ENCODE peak calls at places on chromosomes 2 and 18, in seven cellular contexts. S is mesendoderm; R is stimulated activated CD4-positive, alpha-beta T cell treated with anti-CD3 and anti-CD28 coated beads, Interleukin-12 subunit alpha, Interleukin-12 subunit beta, amount 100 ng/mL, for 48 hours; T is left ventricle myocardium superior; Y is ELR; A is SW480; G is left ventricle myocardium inferior. U is an unnamed sample.

GRCh38 chr2:69017080-69017479 is 4.1 kb downstream of the ANTXR1 start:
- DNase-seq in S (peak), R (no peak), T (no peak), Y (peak), A (no peak), G (no peak), U (no peak)

GRCh38 chr18:46946656-46947282 is 29.4 kb downstream of the KATNAL2 start:
- DNase-seq in S (peak), R (peak), T (peak), Y (peak), A (no peak), G (peak), U (peak)

GRCh38 chr2:68831688-68832087 is 39.5 kb downstream of the BMP10 start:
- DNase-seq in S (no peak), R (no peak), T (no peak), Y (peak), A (no peak), G (no peak), U (no peak)

GRCh38 chr18:48161911-48162698 is 231.6 kb upstream of the SMAD2 start:
- DNase-seq in S (peak), R (no peak), T (no peak), Y (no peak), A (peak), G (no peak), U (no peak)

GRCh38 chr18:3830604-3831003 is 380.6 kb downstream of the TGIF1 start:
- DNase-seq in S (no peak), R (no peak), T (no peak), Y (no peak), A (no peak), G (no peak), U (no peak)

GRCh38 chr2:47219970-47220369 is 64.9 kb upstream of the STPG4 start:
- DNase-seq in S (no peak), R (no peak), T (no peak), Y (no peak), A (no peak), G (no peak), U (no peak)

GRCh38 chr18:60452424-60452823 is 79.8 kb upstream of the MC4R start:
- DNase-seq in S (no peak), R (no peak), T (no peak), Y (peak), A (no peak), G (no peak), U (no peak)

GRCh38 chr2:54454922-54455583 is 1.1 kb upstream of the SPTBN1 start:
- DNase-seq in S (peak), R (no peak), T (peak), Y (no peak), A (no peak), G (no peak), U (peak)

GRCh38 chr2:232331071-232331470 is 47.5 kb upstream of the ALPP start:
- DNase-seq in S (no peak), R (no peak), T (peak), Y (no peak), A (no peak), G (peak), U (peak)

GRCh38 chr18:34787931-34788532 is 77.9 kb downstream of the DTNA start:
- DNase-seq in S (peak), R (peak), T (no peak), Y (peak), A (peak), G (no peak), U (no peak)

GRCh38 chr2:162184362-162184761 is 32.3 kb upstream of the GCG start:
- DNase-seq in S (no peak), R (no peak), T (no peak), Y (no peak), A (no peak), G (no peak), U (no peak)

GRCh38 chr2:2564300-2565085 is 233.4 kb upstream of the MYT1L start:
- DNase-seq in S (peak), R (no peak), T (no peak), Y (no peak), A (no peak), G (no peak), U (no peak)

GRCh38 chr2:102103284-102103683 is 39.3 kb upstream of the IL1R1 start:
- DNase-seq in S (no peak), R (no peak), T (no peak), Y (no peak), A (no peak), G (no peak), U (no peak)

GRCh38 chr2:45302011-45302325 is 292.7 kb upstream of the SIX2 start:
- DNase-seq in S (no peak), R (no peak), T (no peak), Y (no peak), A (no peak), G (no peak), U (no peak)

GRCh38 chr2:152694161-152694661 is 23.1 kb downstream of the PRPF40A start:
- DNase-seq in S (peak), R (peak), T (no peak), Y (peak), A (no peak), G (no peak), U (no peak)

GRCh38 chr18:68779169-68779568 is 18.7 kb upstream of the CCDC102B start:
- DNase-seq in S (no peak), R (no peak), T (no peak), Y (peak), A (no peak), G (no peak), U (no peak)

GRCh38 chr18:60019463-60019840 is 119.7 kb downstream of the PMAIP1 start:
- DNase-seq in S (peak), R (no peak), T (no peak), Y (peak), A (no peak), G (no peak), U (no peak)

GRCh38 chr2:240227538-240228428 is 87.3 kb upstream of the OTOS start:
- DNase-seq in S (no peak), R (no peak), T (peak), Y (no peak), A (no peak), G (no peak), U (no peak)

GRCh38 chr18:9337875-9338274 is 3.3 kb downstream of the TWSG1 start:
- DNase-seq in S (no peak), R (no peak), T (no peak), Y (peak), A (peak), G (no peak), U (no peak)

GRCh38 chr2:63950414-63950813 is 68.8 kb downstream of the VPS54 start:
- DNase-seq in S (peak), R (no peak), T (no peak), Y (no peak), A (no peak), G (no peak), U (no peak)

GRCh38 chr2:151205601-151206000 is 56.1 kb downstream of the RBM43 start:
- DNase-seq in S (no peak), R (no peak), T (no peak), Y (no peak), A (no peak), G (no peak), U (no peak)

GRCh38 chr2:66839551-66840320 is 404.8 kb downstream of the MEIS1 start:
- DNase-seq in S (no peak), R (no peak), T (no peak), Y (peak), A (no peak), G (no peak), U (no peak)

GRCh38 chr18:56374005-56374655 is 264.3 kb downstream of the TXNL1 start:
- DNase-seq in S (no peak), R (no peak), T (no peak), Y (peak), A (no peak), G (no peak), U (no peak)

GRCh38 chr2:227415538-227416424 is 28.0 kb upstream of the SCYGR1 start:
- DNase-seq in S (no peak), R (no peak), T (peak), Y (peak), A (peak), G (peak), U (peak)

U was measured in psoas muscle.